ENCODE peak calls at places on chromosomes 16 and 17, in seven cellular contexts. One of them, this sample, is unnamed. For H3K36me3, the result is how much of the 10 kb centered on the place peaks cover.

GRCh38 chr16:13919330-13919682 is 648 bp upstream of the ERCC4 start:
- DNase-seq in heart right ventricle: no peak
- DNase-seq in upper lobe of right lung: no peak
- DNase-seq in keratinocyte: no peak
- DNase-seq in CD8-positive, alpha-beta memory T cell: no peak
- DNase-seq in right atrium auricular region: no peak
- DNase-seq in GM06990: no peak
- DNase-seq in this sample: peak

GRCh38 chr17:74157366-74157765 is 46.1 kb upstream of the RPL38 start:
- DNase-seq in GM06990: no peak
- DNase-seq in keratinocyte: no peak
- DNase-seq in heart right ventricle: no peak
- DNase-seq in right atrium auricular region: no peak
- DNase-seq in upper lobe of right lung: peak
- DNase-seq in CD8-positive, alpha-beta memory T cell: no peak
- DNase-seq in this sample: no peak

GRCh38 chr17:14303343-14304221 is 2.7 kb downstream of the HS3ST3B1 start:
- DNase-seq in CD8-positive, alpha-beta memory T cell: peak
- DNase-seq in upper lobe of right lung: peak
- DNase-seq in right atrium auricular region: no peak
- DNase-seq in keratinocyte: no peak
- DNase-seq in heart right ventricle: no peak
- DNase-seq in GM06990: no peak
- DNase-seq in this sample: no peak

GRCh38 chr16:74025-74424 is 1.6 kb upstream of the RHBDF1 start:
- DNase-seq in right atrium auricular region: peak
- DNase-seq in GM06990: no peak
- DNase-seq in heart right ventricle: peak
- DNase-seq in CD8-positive, alpha-beta memory T cell: no peak
- DNase-seq in keratinocyte: no peak
- DNase-seq in upper lobe of right lung: no peak
- DNase-seq in this sample: no peak

GRCh38 chr17:42329025-42329976 is 41.0 kb downstream of the STAT5A start:
- DNase-seq in right atrium auricular region: no peak
- DNase-seq in upper lobe of right lung: no peak
- DNase-seq in heart right ventricle: no peak
- DNase-seq in CD8-positive, alpha-beta memory T cell: no peak
- DNase-seq in keratinocyte: peak
- DNase-seq in GM06990: no peak
- DNase-seq in this sample: peak

GRCh38 chr17:55577687-55578086 is 66.4 kb upstream of the SMIM36 start:
- DNase-seq in heart right ventricle: peak
- DNase-seq in CD8-positive, alpha-beta memory T cell: peak
- DNase-seq in GM06990: peak
- DNase-seq in upper lobe of right lung: peak
- DNase-seq in keratinocyte: no peak
- DNase-seq in right atrium auricular region: no peak
- DNase-seq in this sample: no peak

GRCh38 chr16:19926449-19927390 is 42.1 kb upstream of the GPRC5B start:
- DNase-seq in keratinocyte: no peak
- DNase-seq in heart right ventricle: no peak
- DNase-seq in upper lobe of right lung: no peak
- DNase-seq in right atrium auricular region: no peak
- DNase-seq in CD8-positive, alpha-beta memory T cell: no peak
- DNase-seq in GM06990: no peak
- DNase-seq in this sample: no peak

GRCh38 chr16:56421976-56422669 is 3.2 kb downstream of the AMFR start:
- DNase-seq in heart right ventricle: no peak
- DNase-seq in keratinocyte: no peak
- DNase-seq in upper lobe of right lung: no peak
- DNase-seq in GM06990: no peak
- DNase-seq in right atrium auricular region: no peak
- DNase-seq in CD8-positive, alpha-beta memory T cell: no peak
- DNase-seq in this sample: no peak

GRCh38 chr16:8828541-8829165 is 31.0 kb downstream of the PMM2 start:
- DNase-seq in keratinocyte: no peak
- DNase-seq in heart right ventricle: no peak
- DNase-seq in CD8-positive, alpha-beta memory T cell: no peak
- DNase-seq in right atrium auricular region: no peak
- DNase-seq in upper lobe of right lung: no peak
- DNase-seq in GM06990: no peak
- DNase-seq in this sample: no peak

GRCh38 chr17:77405867-77406513 is 265.2 kb downstream of the SEC14L1 start:
- DNase-seq in keratinocyte: no peak
- DNase-seq in heart right ventricle: no peak
- DNase-seq in GM06990: peak
- DNase-seq in right atrium auricular region: no peak
- DNase-seq in CD8-positive, alpha-beta memory T cell: no peak
- DNase-seq in upper lobe of right lung: no peak
- DNase-seq in this sample: no peak

GRCh38 chr17:46771601-46772012 is 46.9 kb downstream of the WNT3 start:
- DNase-seq in CD8-positive, alpha-beta memory T cell: peak
- DNase-seq in upper lobe of right lung: no peak
- DNase-seq in right atrium auricular region: no peak
- DNase-seq in GM06990: no peak
- DNase-seq in heart right ventricle: peak
- DNase-seq in keratinocyte: no peak
- DNase-seq in this sample: peak

GRCh38 chr16:22093952-22094351 is 1.6 kb downstream of the VWA3A start:
- DNase-seq in keratinocyte: no peak
- DNase-seq in right atrium auricular region: no peak
- DNase-seq in CD8-positive, alpha-beta memory T cell: no peak
- DNase-seq in heart right ventricle: no peak
- DNase-seq in GM06990: no peak
- DNase-seq in upper lobe of right lung: no peak
- DNase-seq in this sample: no peak

GRCh38 chr16:22022151-22022550 is 14.2 kb downstream of the MOSMO start:
- DNase-seq in upper lobe of right lung: no peak
- DNase-seq in GM06990: no peak
- DNase-seq in right atrium auricular region: no peak
- DNase-seq in keratinocyte: no peak
- DNase-seq in heart right ventricle: no peak
- DNase-seq in CD8-positive, alpha-beta memory T cell: no peak
- DNase-seq in this sample: no peak

GRCh38 chr17:31778538-31778937 is 80.5 kb downstream of the COPRS start:
- DNase-seq in CD8-positive, alpha-beta memory T cell: no peak
- DNase-seq in GM06990: no peak
- DNase-seq in keratinocyte: no peak
- DNase-seq in heart right ventricle: no peak
- DNase-seq in upper lobe of right lung: no peak
- DNase-seq in right atrium auricular region: no peak
- DNase-seq in this sample: no peak

GRCh38 chr16:86335266-86336172 is 174.8 kb upstream of the FOXF1 start:
- DNase-seq in keratinocyte: no peak
- DNase-seq in upper lobe of right lung: no peak
- DNase-seq in heart right ventricle: no peak
- DNase-seq in CD8-positive, alpha-beta memory T cell: no peak
- DNase-seq in right atrium auricular region: no peak
- DNase-seq in GM06990: no peak
- DNase-seq in this sample: no peak

GRCh38 chr17:39271546-39271945 is 45.8 kb upstream of the STAC2 start:
- DNase-seq in right atrium auricular region: peak
- DNase-seq in heart right ventricle: no peak
- DNase-seq in keratinocyte: no peak
- DNase-seq in CD8-positive, alpha-beta memory T cell: no peak
- DNase-seq in GM06990: no peak
- DNase-seq in upper lobe of right lung: no peak
- DNase-seq in this sample: no peak

GRCh38 chr17:50909765-50910661 is 43.9 kb upstream of the TOB1 start:
- DNase-seq in GM06990: no peak
- DNase-seq in upper lobe of right lung: no peak
- DNase-seq in heart right ventricle: no peak
- DNase-seq in right atrium auricular region: no peak
- DNase-seq in CD8-positive, alpha-beta memory T cell: peak
- DNase-seq in keratinocyte: no peak
- DNase-seq in this sample: no peak

GRCh38 chr17:1241904-1242303 is 28.3 kb upstream of the BHLHA9 start:
- DNase-seq in heart right ventricle: no peak
- DNase-seq in CD8-positive, alpha-beta memory T cell: no peak
- DNase-seq in GM06990: no peak
- DNase-seq in upper lobe of right lung: no peak
- DNase-seq in right atrium auricular region: no peak
- DNase-seq in keratinocyte: no peak
- DNase-seq in this sample: no peak

GRCh38 chr16:31079342-31079944 is 5.2 kb downstream of the ZNF646 start:
- DNase-seq in heart right ventricle: no peak
- DNase-seq in keratinocyte: no peak
- DNase-seq in GM06990: no peak
- DNase-seq in upper lobe of right lung: no peak
- DNase-seq in right atrium auricular region: no peak
- DNase-seq in CD8-positive, alpha-beta memory T cell: no peak
- DNase-seq in this sample: no peak

GRCh38 chr16:31077592-31078199 is 3.5 kb downstream of the ZNF646 start:
- DNase-seq in upper lobe of right lung: no peak
- DNase-seq in CD8-positive, alpha-beta memory T cell: no peak
- DNase-seq in GM06990: no peak
- DNase-seq in heart right ventricle: no peak
- DNase-seq in keratinocyte: no peak
- DNase-seq in right atrium auricular region: no peak
- DNase-seq in this sample: no peak

GRCh38 chr16:31080035-31080629 is 5.9 kb downstream of the ZNF646 start:
- DNase-seq in heart right ventricle: no peak
- DNase-seq in keratinocyte: no peak
- DNase-seq in GM06990: no peak
- DNase-seq in right atrium auricular region: no peak
- DNase-seq in CD8-positive, alpha-beta memory T cell: peak
- DNase-seq in upper lobe of right lung: no peak
- DNase-seq in this sample: no peak

GRCh38 chr16:31077024-31077423 is 2.8 kb downstream of the ZNF646 start:
- DNase-seq in right atrium auricular region: no peak
- DNase-seq in GM06990: no peak
- DNase-seq in keratinocyte: no peak
- DNase-seq in CD8-positive, alpha-beta memory T cell: no peak
- DNase-seq in heart right ventricle: no peak
- DNase-seq in upper lobe of right lung: no peak
- DNase-seq in this sample: no peak

GRCh38 chr16:31078597-31079341 is 4.5 kb downstream of the ZNF646 start:
- DNase-seq in right atrium auricular region: no peak
- DNase-seq in upper lobe of right lung: no peak
- DNase-seq in heart right ventricle: no peak
- DNase-seq in GM06990: no peak
- DNase-seq in CD8-positive, alpha-beta memory T cell: no peak
- DNase-seq in keratinocyte: no peak
- DNase-seq in this sample: no peak
- H3K36me3 ChIP-seq in right atrium auricular region: half or more
- H3K36me3 ChIP-seq in upper lobe of right lung: half or more
- H3K36me3 ChIP-seq in heart right ventricle: half or more
- H3K36me3 ChIP-seq in GM06990: under half
- H3K36me3 ChIP-seq in CD8-positive, alpha-beta memory T cell: under half
- H3K36me3 ChIP-seq in keratinocyte: under half
- H3K36me3 ChIP-seq in this sample: under half

DNA sequence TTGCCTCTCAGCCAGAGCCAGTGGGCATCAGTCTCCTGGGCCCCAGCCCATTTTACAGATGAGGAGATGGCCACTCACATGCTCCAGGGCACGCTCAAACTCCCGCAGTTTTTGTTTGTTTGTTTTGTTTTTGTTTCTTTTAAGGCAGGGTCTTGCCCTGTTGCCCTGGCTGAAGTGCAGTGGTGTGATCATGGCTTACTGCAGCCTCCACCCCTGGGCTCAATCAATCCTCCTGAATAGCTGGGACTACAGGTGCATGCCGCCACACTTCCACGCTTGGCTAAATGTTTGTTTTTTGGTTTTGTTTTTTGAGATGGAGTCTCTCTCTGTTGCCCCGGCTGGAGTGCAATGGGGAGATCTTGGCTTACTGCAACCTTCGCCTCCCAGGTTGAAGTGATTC is 3.5 kb downstream of the E4F1 start:
- DNase-seq in right atrium auricular region: no peak
- DNase-seq in GM06990: no peak
- DNase-seq in CD8-positive, alpha-beta memory T cell: no peak
- DNase-seq in upper lobe of right lung: no peak
- DNase-seq in heart right ventricle: no peak
- DNase-seq in keratinocyte: no peak
- DNase-seq in this sample: no peak
- H3K36me3 ChIP-seq in right atrium auricular region: under half
- H3K36me3 ChIP-seq in GM06990: under half
- H3K36me3 ChIP-seq in CD8-positive, alpha-beta memory T cell: under half
- H3K36me3 ChIP-seq in upper lobe of right lung: under half
- H3K36me3 ChIP-seq in heart right ventricle: under half
- H3K36me3 ChIP-seq in keratinocyte: under half
- H3K36me3 ChIP-seq in this sample: under half

GRCh38 chr16:31194898-31195297 is 7.7 kb downstream of the PYCARD start:
- DNase-seq in keratinocyte: no peak
- DNase-seq in GM06990: no peak
- DNase-seq in right atrium auricular region: no peak
- DNase-seq in upper lobe of right lung: no peak
- DNase-seq in heart right ventricle: no peak
- DNase-seq in CD8-positive, alpha-beta memory T cell: no peak
- DNase-seq in this sample: no peak
- H3K36me3 ChIP-seq in keratinocyte: under half
- H3K36me3 ChIP-seq in GM06990: under half
- H3K36me3 ChIP-seq in right atrium auricular region: half or more
- H3K36me3 ChIP-seq in upper lobe of right lung: half or more
- H3K36me3 ChIP-seq in heart right ventricle: half or more
- H3K36me3 ChIP-seq in CD8-positive, alpha-beta memory T cell: under half
- H3K36me3 ChIP-seq in this sample: under half

GRCh38 chr17:8489841-8490240 is 54.2 kb downstream of the NDEL1 start:
- DNase-seq in heart right ventricle: no peak
- DNase-seq in CD8-positive, alpha-beta memory T cell: no peak
- DNase-seq in keratinocyte: no peak
- DNase-seq in right atrium auricular region: no peak
- DNase-seq in upper lobe of right lung: no peak
- DNase-seq in GM06990: no peak
- DNase-seq in this sample: no peak
- H3K36me3 ChIP-seq in heart right ventricle: half or more
- H3K36me3 ChIP-seq in CD8-positive, alpha-beta memory T cell: under half
- H3K36me3 ChIP-seq in keratinocyte: under half
- H3K36me3 ChIP-seq in right atrium auricular region: half or more
- H3K36me3 ChIP-seq in upper lobe of right lung: half or more
- H3K36me3 ChIP-seq in GM06990: under half
- H3K36me3 ChIP-seq in this sample: under half

GRCh38 chr17:67139289-67139688 is 94.9 kb downstream of the CACNG1 start:
- DNase-seq in GM06990: no peak
- DNase-seq in upper lobe of right lung: no peak
- DNase-seq in keratinocyte: no peak
- DNase-seq in right atrium auricular region: no peak
- DNase-seq in heart right ventricle: no peak
- DNase-seq in CD8-positive, alpha-beta memory T cell: no peak
- DNase-seq in this sample: no peak
- H3K36me3 ChIP-seq in GM06990: under half
- H3K36me3 ChIP-seq in upper lobe of right lung: half or more
- H3K36me3 ChIP-seq in keratinocyte: under half
- H3K36me3 ChIP-seq in right atrium auricular region: under half
- H3K36me3 ChIP-seq in heart right ventricle: half or more
- H3K36me3 ChIP-seq in CD8-positive, alpha-beta memory T cell: under half
- H3K36me3 ChIP-seq in this sample: under half

This sample was measured in Caco-2.